ENCODE peak calls at places on chromosomes 4 and X, in eight cellular contexts. U is colonic mucosa; E is body of pancreas; M is spleen; S is tibial artery; K is cardiac muscle cell; P is CD8-positive, alpha-beta T cell; Y is A549. T is an unnamed sample. For H3K4me1, the result is how much of the 10 kb centered on the place peaks cover.

GRCh38 chrX:7941390-7942042 is 14.3 kb upstream of the PNPLA4 start:
- DNase-seq in P (no peak), Y (peak), M (no peak), U (peak), S (no peak), K (peak), E (no peak), T (peak)

GRCh38 chrX:19627533-19627932 is 112.2 kb upstream of the MAP3K15 start:
- DNase-seq in S (no peak), P (no peak), E (no peak), U (no peak), M (no peak), K (no peak), Y (no peak), T (no peak)

GRCh38 chrX:65871671-65872311 is 168.1 kb downstream of the VSIG4 start:
- DNase-seq in U (peak), S (peak), E (no peak), K (no peak), Y (peak), M (no peak), P (no peak), T (peak)

GRCh38 chr4:163913571-163913970 is 419.1 kb downstream of the TMA16 start:
- DNase-seq in K (no peak), S (no peak), U (no peak), P (no peak), M (no peak), Y (no peak), E (no peak), T (no peak)

GRCh38 chrX:122113376-122113775 is 1066.0 kb downstream of the GLUD2 start:
- DNase-seq in S (no peak), Y (no peak), E (no peak), U (no peak), P (no peak), M (no peak), K (no peak), T (no peak)

GRCh38 chrX:56761167-56761566 is 32.1 kb downstream of the NBDY start:
- DNase-seq in K (no peak), M (peak), E (no peak), Y (no peak), S (no peak), P (no peak), U (no peak), T (no peak)

GRCh38 chrX:7228226-7228625 is 80.3 kb upstream of the PUDP start:
- DNase-seq in S (no peak), M (no peak), K (no peak), E (no peak), U (no peak), Y (no peak), P (no peak), T (no peak)

GRCh38 chr4:25578431-25578830 is 77.2 kb upstream of the SLC34A2 start:
- DNase-seq in Y (no peak), S (no peak), E (no peak), P (no peak), M (no peak), K (no peak), U (no peak), T (no peak)

GRCh38 chrX:129511689-129512088 is 11.6 kb downstream of the SMARCA1 start:
- DNase-seq in Y (no peak), K (no peak), E (no peak), M (no peak), U (no peak), P (no peak), S (no peak), T (no peak)

GRCh38 chr4:143362392-143363046 is 25.8 kb downstream of the GAB1 start:
- DNase-seq in Y (no peak), P (no peak), M (no peak), U (no peak), K (no peak), S (no peak), E (no peak), T (no peak)

GRCh38 chr4:25174674-25175073 is 14.4 kb upstream of the SEPSECS start:
- DNase-seq in K (no peak), P (no peak), U (no peak), E (no peak), M (no peak), S (no peak), Y (no peak), T (no peak)

GRCh38 chrX:6460893-6461490 is 73.9 kb downstream of the VCX3A start:
- DNase-seq in S (no peak), M (no peak), E (no peak), Y (no peak), P (no peak), K (no peak), U (no peak), T (no peak)

GRCh38 chr4:86818211-86818610 is 31.0 kb downstream of the SLC10A6 start:
- DNase-seq in S (no peak), E (no peak), K (no peak), Y (no peak), U (no peak), M (no peak), P (no peak), T (no peak)

GRCh38 chr4:106256190-106256589 is 59.8 kb downstream of the TBCK start:
- DNase-seq in E (no peak), U (no peak), K (no peak), S (no peak), P (no peak), Y (no peak), M (no peak), T (no peak)

GRCh38 chr4:86326399-86326798 is 33.5 kb downstream of the MAPK10 start:
- DNase-seq in E (no peak), K (no peak), U (no peak), S (no peak), P (no peak), Y (no peak), M (no peak), T (no peak)

GRCh38 chr4:144985536-144985935 is 112.5 kb downstream of the ANAPC10 start:
- DNase-seq in K (no peak), M (no peak), Y (no peak), E (no peak), U (no peak), S (no peak), P (no peak), T (no peak)

DNA sequence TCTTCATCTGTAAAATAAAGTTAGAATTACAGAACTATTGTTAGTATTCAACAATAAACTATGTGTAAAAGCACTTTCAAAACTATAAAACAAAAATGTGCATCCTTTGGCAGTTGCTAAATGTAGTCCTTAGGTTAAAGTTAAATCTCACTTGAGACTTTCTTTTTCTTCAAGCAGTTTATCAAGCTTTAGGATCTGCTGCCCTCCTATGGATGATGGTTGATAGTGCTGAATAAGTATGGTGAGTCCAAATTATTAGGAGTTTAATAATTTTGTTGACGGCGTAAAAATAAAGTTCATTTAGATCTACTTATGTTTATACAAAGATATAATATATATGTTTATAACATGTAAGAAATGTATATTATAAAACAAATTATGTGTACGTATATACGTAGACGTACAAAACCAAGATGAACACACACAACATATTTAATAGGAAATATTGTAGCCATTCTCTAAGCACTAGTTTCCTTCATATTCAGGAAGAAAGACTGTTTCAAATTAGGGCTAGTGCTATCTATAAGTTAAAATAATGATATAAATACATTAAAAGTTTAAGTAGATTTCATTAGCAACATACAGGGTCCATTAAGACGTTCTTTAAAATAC is 22.3 kb downstream of the UGT2A2 start:
- DNase-seq in K (peak), S (no peak), U (no peak), M (no peak), P (no peak), Y (peak), E (peak), T (no peak)
- TF ChIP-seq CTCF in K (peak), S (no peak), U (no peak), M (no peak), P (no peak), Y (peak), E (peak), T (no peak)

DNA sequence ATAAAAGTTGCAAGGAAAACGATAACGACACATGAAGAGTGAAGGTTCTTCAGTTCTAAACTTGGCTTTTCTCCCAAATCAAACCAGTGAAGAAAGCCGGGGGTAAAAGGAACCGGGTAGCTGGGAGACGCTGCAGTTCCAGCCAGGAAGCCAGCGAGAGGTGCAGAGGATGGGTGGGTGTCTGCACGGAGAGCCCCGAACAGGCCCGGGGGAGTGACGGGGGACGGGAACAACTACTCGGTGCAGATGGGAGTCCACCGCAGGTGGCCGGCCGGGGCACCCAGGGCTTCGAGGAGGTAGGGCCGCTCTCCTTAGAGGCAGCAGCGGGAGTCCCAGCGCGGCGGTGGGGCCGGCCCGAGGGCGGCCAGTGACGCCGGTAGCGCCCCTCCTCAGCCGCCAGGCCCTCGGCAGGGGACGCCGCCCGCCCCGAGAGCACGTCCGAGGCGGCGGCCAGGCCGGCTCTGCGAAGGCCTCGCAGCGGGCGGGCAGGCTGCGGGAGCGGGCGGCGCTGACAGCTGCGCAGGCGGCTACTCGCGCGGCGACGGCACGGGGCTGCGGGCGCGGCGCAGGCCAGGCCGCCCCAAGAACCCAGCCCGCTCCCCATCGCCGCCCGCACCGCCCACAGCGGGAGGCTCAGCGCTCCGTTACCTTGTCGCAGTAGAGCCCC is 468 bp downstream of the FBXL5 start:
- DNase-seq in U (peak), E (peak), Y (peak), P (peak), M (peak), S (peak), K (peak), T (peak)
- H3K4me1 ChIP-seq in U (under half), E (half or more), Y (under half), P (half or more), M (under half), S (half or more), K (under half), T (under half)

DNA sequence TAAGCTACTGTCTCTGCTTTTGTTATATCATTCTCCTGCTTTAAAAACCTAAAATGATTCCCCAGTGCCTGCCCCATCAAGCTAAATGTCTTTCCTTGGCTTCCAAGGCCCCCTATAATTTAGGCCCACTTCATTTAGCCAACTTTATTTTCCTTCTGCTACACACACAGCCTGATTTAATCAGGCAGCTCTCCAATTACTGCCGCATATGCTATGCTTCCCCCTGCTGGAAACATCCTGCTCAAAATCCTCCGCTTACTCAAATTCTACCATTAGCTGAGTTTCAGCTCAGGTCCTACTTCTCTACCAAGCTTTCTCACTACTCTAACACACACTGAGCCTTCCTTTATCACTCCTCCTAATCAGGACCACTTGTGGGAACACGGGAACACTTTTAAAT is 17.0 kb downstream of the LAMP2 start:
- DNase-seq in S (no peak), E (no peak), M (no peak), K (peak), P (no peak), U (no peak), Y (peak), T (peak)
- TF ChIP-seq CTCF in S (no peak), E (no peak), M (no peak), K (peak), P (no peak), U (no peak), Y (peak), T (no peak)

GRCh38 chr4:94468093-94468492 is 16.4 kb downstream of the PDLIM5 start:
- DNase-seq in K (no peak), E (no peak), P (no peak), S (no peak), Y (no peak), U (no peak), M (no peak), T (no peak)
- H3K4me1 ChIP-seq in K (under half), E (half or more), P (under half), S (half or more), Y (under half), U (under half), M (under half), T (under half)

DNA sequence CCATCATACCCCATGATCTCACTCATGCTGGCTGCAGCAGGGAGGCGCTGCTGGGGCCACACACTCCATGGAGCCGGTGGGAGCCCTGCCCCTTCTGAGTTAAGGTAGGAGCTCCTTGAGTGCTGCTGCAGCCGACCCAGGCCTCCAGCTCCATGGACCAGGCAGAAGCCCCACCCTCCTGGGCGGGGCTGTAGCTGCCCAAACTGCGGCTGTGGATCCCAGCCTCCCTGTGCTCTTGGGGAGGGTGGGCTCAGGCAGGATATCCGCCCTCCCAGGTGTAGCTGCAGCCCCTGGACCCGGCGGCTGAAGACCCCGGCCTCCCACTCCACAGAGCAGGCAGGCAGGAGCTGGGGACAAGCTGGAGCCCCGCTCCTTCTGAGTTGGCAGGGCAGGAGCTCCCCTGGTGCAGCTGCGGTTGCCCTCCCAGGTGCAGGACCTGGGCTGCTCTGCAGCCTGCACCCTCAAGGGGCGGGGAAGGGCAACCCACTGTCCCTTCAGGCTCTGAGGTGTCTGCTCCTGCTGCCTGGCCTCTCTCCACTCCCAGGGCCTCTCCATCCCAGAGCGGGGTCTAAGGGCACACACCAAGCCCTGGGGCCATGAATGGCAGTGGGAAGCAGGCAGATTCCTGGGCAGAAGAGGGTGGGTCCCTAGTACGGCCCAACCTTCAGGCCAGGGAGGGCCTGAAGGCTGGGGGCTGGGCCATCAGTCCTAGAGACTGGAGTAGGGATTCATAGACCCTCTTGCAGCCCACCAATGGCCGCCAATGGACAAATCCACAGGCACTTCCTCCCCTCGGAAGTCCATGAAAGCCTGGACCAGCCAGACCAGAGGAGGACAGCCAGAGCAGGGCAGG is 466.1 kb downstream of the DTHD1 start:
- DNase-seq in P (no peak), Y (no peak), U (no peak), M (no peak), S (no peak), E (no peak), K (no peak), T (no peak)
- TF ChIP-seq CTCF in P (no peak), Y (no peak), U (no peak), M (no peak), S (no peak), E (no peak), K (no peak), T (no peak)

GRCh38 chrX:74353984-74354383 is 50.0 kb downstream of the ZCCHC13 start:
- DNase-seq in S (no peak), M (no peak), K (no peak), Y (no peak), E (no peak), P (no peak), U (no peak), T (no peak)
- H3K4me1 ChIP-seq in S (under half), M (under half), K (under half), Y (under half), E (under half), P (under half), U (under half), T (under half)

GRCh38 chrX:81120270-81120935 is 81.3 kb downstream of the HMGN5 start:
- DNase-seq in E (no peak), Y (no peak), M (no peak), S (no peak), P (no peak), K (peak), U (peak), T (peak)

GRCh38 chrX:81121513-81122363 is 80.0 kb downstream of the HMGN5 start:
- DNase-seq in P (peak), M (peak), Y (peak), E (peak), U (peak), S (peak), K (peak), T (peak)

DNA sequence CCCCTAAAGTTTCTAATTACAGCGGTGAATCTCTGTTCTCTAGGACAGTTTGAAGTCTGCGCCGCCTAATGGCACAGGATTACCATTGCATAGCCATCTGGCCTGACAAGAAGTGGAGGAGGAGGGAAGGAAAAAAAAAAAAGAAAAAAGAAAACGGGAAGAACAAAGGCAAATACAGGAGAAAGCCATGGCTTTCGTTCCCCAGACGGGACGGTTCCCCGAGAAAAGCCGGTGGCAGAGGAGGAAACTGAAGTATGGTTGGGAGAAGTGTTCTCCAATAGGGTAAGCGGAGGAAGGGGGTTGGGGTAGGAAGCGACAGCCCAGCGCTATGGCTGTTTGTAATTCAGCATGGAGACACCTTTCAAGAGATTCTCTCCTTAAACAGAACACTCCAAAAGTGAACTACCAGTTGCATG is 80.8 kb downstream of the HMGN5 start:
- DNase-seq in S (peak), E (peak), U (peak), M (no peak), P (no peak), Y (peak), K (peak), T (peak)
- TF ChIP-seq CTCF in S (peak), E (peak), U (peak), M (peak), P (peak), Y (peak), K (peak), T (no peak)

GRCh38 chr4:186118582-186118981 is 14.1 kb downstream of the FAM149A start:
- DNase-seq in M (no peak), S (no peak), K (no peak), U (no peak), Y (no peak), E (no peak), P (no peak), T (no peak)
- H3K4me1 ChIP-seq in M (under half), S (under half), K (under half), U (under half), Y (under half), E (under half), P (under half), T (under half)